ENCODE peak calls at places on chromosomes 3 and 15, in eight cellular contexts. One of them, this sample, is unnamed.

GRCh38 chr3:195227871-195228270 is 43.1 kb downstream of the XXYLT1 start:
- DNase-seq in hepatocyte: no peak
- DNase-seq in HCT116: no peak
- DNase-seq in SK-N-SH: no peak
- DNase-seq in GM23248: no peak
- DNase-seq in GM23338: no peak
- DNase-seq in OCI-LY7: no peak
- DNase-seq in PC-3: peak
- DNase-seq in this sample: no peak

GRCh38 chr15:74543583-74543982 is 2.6 kb downstream of the ARID3B start:
- DNase-seq in OCI-LY7: peak
- DNase-seq in HCT116: no peak
- DNase-seq in GM23248: no peak
- DNase-seq in hepatocyte: no peak
- DNase-seq in SK-N-SH: no peak
- DNase-seq in PC-3: peak
- DNase-seq in GM23338: peak
- DNase-seq in this sample: no peak

GRCh38 chr15:83192742-83193141 is 14.9 kb downstream of the HDGFL3 start:
- DNase-seq in hepatocyte: no peak
- DNase-seq in HCT116: no peak
- DNase-seq in GM23338: no peak
- DNase-seq in PC-3: no peak
- DNase-seq in GM23248: no peak
- DNase-seq in OCI-LY7: no peak
- DNase-seq in SK-N-SH: no peak
- DNase-seq in this sample: no peak

GRCh38 chr15:81108427-81108826 is 25.6 kb upstream of the CFAP161 start:
- DNase-seq in GM23248: peak
- DNase-seq in SK-N-SH: peak
- DNase-seq in hepatocyte: no peak
- DNase-seq in OCI-LY7: peak
- DNase-seq in HCT116: no peak
- DNase-seq in PC-3: peak
- DNase-seq in GM23338: peak
- DNase-seq in this sample: peak

GRCh38 chr3:50611464-50612233 is at the start of gene CISH:
- DNase-seq in hepatocyte: peak
- DNase-seq in OCI-LY7: peak
- DNase-seq in HCT116: no peak
- DNase-seq in GM23338: peak
- DNase-seq in PC-3: peak
- DNase-seq in SK-N-SH: peak
- DNase-seq in GM23248: peak
- DNase-seq in this sample: peak

GRCh38 chr3:42582474-42583070 is 805 bp upstream of the SEC22C start:
- DNase-seq in PC-3: no peak
- DNase-seq in OCI-LY7: no peak
- DNase-seq in SK-N-SH: peak
- DNase-seq in GM23248: no peak
- DNase-seq in HCT116: no peak
- DNase-seq in hepatocyte: no peak
- DNase-seq in GM23338: peak
- DNase-seq in this sample: no peak

GRCh38 chr15:29046281-29046810 is 160.6 kb downstream of the APBA2 start:
- DNase-seq in PC-3: no peak
- DNase-seq in HCT116: no peak
- DNase-seq in OCI-LY7: no peak
- DNase-seq in hepatocyte: no peak
- DNase-seq in GM23338: no peak
- DNase-seq in SK-N-SH: no peak
- DNase-seq in GM23248: no peak
- DNase-seq in this sample: no peak

GRCh38 chr3:31802981-31803380 is 178.1 kb downstream of the OSBPL10 start:
- DNase-seq in hepatocyte: no peak
- DNase-seq in OCI-LY7: no peak
- DNase-seq in HCT116: no peak
- DNase-seq in GM23248: no peak
- DNase-seq in PC-3: no peak
- DNase-seq in SK-N-SH: no peak
- DNase-seq in GM23338: no peak
- DNase-seq in this sample: no peak

GRCh38 chr15:98884894-98885293 is 122.7 kb downstream of the PGPEP1L start:
- DNase-seq in hepatocyte: no peak
- DNase-seq in PC-3: no peak
- DNase-seq in HCT116: no peak
- DNase-seq in OCI-LY7: no peak
- DNase-seq in GM23248: no peak
- DNase-seq in SK-N-SH: no peak
- DNase-seq in GM23338: no peak
- DNase-seq in this sample: no peak

GRCh38 chr3:138442433-138442832 is 8.0 kb downstream of the ESYT3 start:
- DNase-seq in SK-N-SH: no peak
- DNase-seq in GM23338: no peak
- DNase-seq in hepatocyte: peak
- DNase-seq in GM23248: peak
- DNase-seq in HCT116: peak
- DNase-seq in PC-3: peak
- DNase-seq in OCI-LY7: no peak
- DNase-seq in this sample: no peak

GRCh38 chr3:40167958-40168357 is 141.5 kb upstream of the EIF1B start:
- DNase-seq in PC-3: no peak
- DNase-seq in GM23338: no peak
- DNase-seq in HCT116: no peak
- DNase-seq in SK-N-SH: no peak
- DNase-seq in OCI-LY7: no peak
- DNase-seq in hepatocyte: no peak
- DNase-seq in GM23248: no peak
- DNase-seq in this sample: no peak

GRCh38 chr3:66047321-66048050 is 8.8 kb upstream of the MAGI1 start:
- DNase-seq in GM23248: peak
- DNase-seq in OCI-LY7: no peak
- DNase-seq in GM23338: no peak
- DNase-seq in SK-N-SH: no peak
- DNase-seq in hepatocyte: no peak
- DNase-seq in HCT116: no peak
- DNase-seq in PC-3: no peak
- DNase-seq in this sample: no peak

GRCh38 chr3:8507496-8507895 is 5.9 kb downstream of the LMCD1 start:
- DNase-seq in GM23338: no peak
- DNase-seq in SK-N-SH: no peak
- DNase-seq in HCT116: no peak
- DNase-seq in PC-3: no peak
- DNase-seq in OCI-LY7: peak
- DNase-seq in hepatocyte: no peak
- DNase-seq in GM23248: no peak
- DNase-seq in this sample: no peak

GRCh38 chr15:42065008-42065407 is 29.4 kb downstream of the PLA2G4D start:
- DNase-seq in GM23248: no peak
- DNase-seq in OCI-LY7: peak
- DNase-seq in PC-3: peak
- DNase-seq in HCT116: no peak
- DNase-seq in hepatocyte: peak
- DNase-seq in SK-N-SH: peak
- DNase-seq in GM23338: no peak
- DNase-seq in this sample: no peak

GRCh38 chr3:185658504-185658912 is 72.4 kb downstream of the SENP2 start:
- DNase-seq in HCT116: no peak
- DNase-seq in SK-N-SH: no peak
- DNase-seq in GM23338: no peak
- DNase-seq in OCI-LY7: no peak
- DNase-seq in GM23248: peak
- DNase-seq in PC-3: peak
- DNase-seq in hepatocyte: peak
- DNase-seq in this sample: no peak

GRCh38 chr3:135018171-135018923 is 223.3 kb downstream of the EPHB1 start:
- DNase-seq in PC-3: no peak
- DNase-seq in HCT116: no peak
- DNase-seq in SK-N-SH: no peak
- DNase-seq in GM23338: no peak
- DNase-seq in GM23248: no peak
- DNase-seq in hepatocyte: no peak
- DNase-seq in OCI-LY7: no peak
- DNase-seq in this sample: no peak

GRCh38 chr3:117665311-117665710 is 955.7 kb downstream of the TUSC7 start:
- DNase-seq in HCT116: no peak
- DNase-seq in PC-3: no peak
- DNase-seq in SK-N-SH: no peak
- DNase-seq in GM23338: no peak
- DNase-seq in GM23248: no peak
- DNase-seq in OCI-LY7: no peak
- DNase-seq in hepatocyte: peak
- DNase-seq in this sample: no peak
- H2AFZ ChIP-seq in HCT116: no peak
- H2AFZ ChIP-seq in PC-3: no peak
- H2AFZ ChIP-seq in SK-N-SH: no peak
- H2AFZ ChIP-seq in GM23338: no peak
- H2AFZ ChIP-seq in GM23248: no peak
- H2AFZ ChIP-seq in OCI-LY7: no peak
- H2AFZ ChIP-seq in hepatocyte: no peak
- H2AFZ ChIP-seq in this sample: no peak

GRCh38 chr15:68186671-68187397 is 18.3 kb downstream of the CALML4 start:
- DNase-seq in HCT116: no peak
- DNase-seq in GM23338: no peak
- DNase-seq in SK-N-SH: no peak
- DNase-seq in hepatocyte: no peak
- DNase-seq in PC-3: peak
- DNase-seq in GM23248: peak
- DNase-seq in OCI-LY7: no peak
- DNase-seq in this sample: no peak

GRCh38 chr15:68184616-68185470 is 20.3 kb downstream of the CALML4 start:
- DNase-seq in hepatocyte: no peak
- DNase-seq in GM23338: no peak
- DNase-seq in SK-N-SH: peak
- DNase-seq in PC-3: no peak
- DNase-seq in HCT116: no peak
- DNase-seq in OCI-LY7: no peak
- DNase-seq in GM23248: no peak
- DNase-seq in this sample: no peak

GRCh38 chr15:68188647-68189046 is 16.5 kb downstream of the CALML4 start:
- DNase-seq in hepatocyte: no peak
- DNase-seq in GM23248: no peak
- DNase-seq in HCT116: no peak
- DNase-seq in GM23338: no peak
- DNase-seq in OCI-LY7: peak
- DNase-seq in PC-3: no peak
- DNase-seq in SK-N-SH: no peak
- DNase-seq in this sample: no peak

GRCh38 chr15:68190048-68190447 is 15.1 kb downstream of the CALML4 start:
- DNase-seq in GM23338: no peak
- DNase-seq in HCT116: no peak
- DNase-seq in SK-N-SH: no peak
- DNase-seq in hepatocyte: no peak
- DNase-seq in OCI-LY7: no peak
- DNase-seq in GM23248: no peak
- DNase-seq in PC-3: no peak
- DNase-seq in this sample: no peak

DNA sequence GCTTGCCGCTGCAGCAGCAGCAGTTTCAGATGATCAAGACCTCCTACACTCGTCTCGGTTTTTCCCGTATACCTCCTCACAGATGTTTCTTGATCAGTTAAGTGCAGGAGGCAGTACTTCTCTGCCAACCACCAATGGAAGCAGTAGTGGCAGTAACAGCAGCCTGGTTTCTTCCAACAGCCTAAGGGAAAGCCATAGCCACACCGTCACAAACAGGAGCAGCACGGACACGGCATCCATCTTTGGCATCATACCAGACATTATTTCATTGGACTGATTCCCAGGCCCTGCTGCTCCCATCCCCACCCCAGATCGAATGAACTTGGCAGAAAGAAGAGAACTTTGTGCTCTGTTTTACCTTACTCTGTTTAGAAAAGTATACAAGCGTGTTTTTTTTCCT is 17.6 kb downstream of the CALML4 start:
- DNase-seq in hepatocyte: peak
- DNase-seq in SK-N-SH: peak
- DNase-seq in OCI-LY7: peak
- DNase-seq in GM23338: no peak
- DNase-seq in PC-3: no peak
- DNase-seq in HCT116: no peak
- DNase-seq in GM23248: peak
- DNase-seq in this sample: no peak
- TF ChIP-seq EZH2phosphoT487 in hepatocyte: no peak
- TF ChIP-seq EZH2phosphoT487 in SK-N-SH: no peak
- TF ChIP-seq EZH2phosphoT487 in OCI-LY7: no peak
- TF ChIP-seq EZH2phosphoT487 in GM23338: no peak
- TF ChIP-seq EZH2phosphoT487 in PC-3: no peak
- TF ChIP-seq EZH2phosphoT487 in HCT116: no peak
- TF ChIP-seq EZH2phosphoT487 in GM23248: no peak
- TF ChIP-seq EZH2phosphoT487 in this sample: no peak

DNA sequence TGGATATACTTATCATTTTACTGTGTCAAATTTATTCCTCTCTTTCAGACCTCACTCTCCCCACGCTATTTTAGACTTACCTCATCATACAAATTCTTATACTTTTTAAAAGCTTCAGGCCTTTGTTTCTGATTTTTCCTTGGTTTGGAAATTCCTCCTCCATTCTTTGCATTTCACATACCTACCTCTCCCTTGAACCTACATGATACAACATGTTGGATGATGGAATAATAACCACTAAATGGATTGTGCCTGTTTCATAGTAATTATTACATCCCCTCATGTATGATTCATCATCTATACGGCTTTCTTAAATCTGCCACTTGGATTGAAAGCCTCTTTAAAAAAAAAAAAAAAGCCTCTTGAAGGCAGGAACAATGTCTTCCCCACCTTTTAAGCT is 24.6 kb downstream of the TRIP4 start:
- DNase-seq in SK-N-SH: no peak
- DNase-seq in HCT116: no peak
- DNase-seq in GM23248: no peak
- DNase-seq in OCI-LY7: no peak
- DNase-seq in PC-3: no peak
- DNase-seq in GM23338: no peak
- DNase-seq in hepatocyte: no peak
- DNase-seq in this sample: no peak
- H2AFZ ChIP-seq in SK-N-SH: no peak
- H2AFZ ChIP-seq in HCT116: no peak
- H2AFZ ChIP-seq in GM23248: no peak
- H2AFZ ChIP-seq in OCI-LY7: no peak
- H2AFZ ChIP-seq in PC-3: no peak
- H2AFZ ChIP-seq in GM23338: no peak
- H2AFZ ChIP-seq in hepatocyte: no peak
- H2AFZ ChIP-seq in this sample: no peak

DNA sequence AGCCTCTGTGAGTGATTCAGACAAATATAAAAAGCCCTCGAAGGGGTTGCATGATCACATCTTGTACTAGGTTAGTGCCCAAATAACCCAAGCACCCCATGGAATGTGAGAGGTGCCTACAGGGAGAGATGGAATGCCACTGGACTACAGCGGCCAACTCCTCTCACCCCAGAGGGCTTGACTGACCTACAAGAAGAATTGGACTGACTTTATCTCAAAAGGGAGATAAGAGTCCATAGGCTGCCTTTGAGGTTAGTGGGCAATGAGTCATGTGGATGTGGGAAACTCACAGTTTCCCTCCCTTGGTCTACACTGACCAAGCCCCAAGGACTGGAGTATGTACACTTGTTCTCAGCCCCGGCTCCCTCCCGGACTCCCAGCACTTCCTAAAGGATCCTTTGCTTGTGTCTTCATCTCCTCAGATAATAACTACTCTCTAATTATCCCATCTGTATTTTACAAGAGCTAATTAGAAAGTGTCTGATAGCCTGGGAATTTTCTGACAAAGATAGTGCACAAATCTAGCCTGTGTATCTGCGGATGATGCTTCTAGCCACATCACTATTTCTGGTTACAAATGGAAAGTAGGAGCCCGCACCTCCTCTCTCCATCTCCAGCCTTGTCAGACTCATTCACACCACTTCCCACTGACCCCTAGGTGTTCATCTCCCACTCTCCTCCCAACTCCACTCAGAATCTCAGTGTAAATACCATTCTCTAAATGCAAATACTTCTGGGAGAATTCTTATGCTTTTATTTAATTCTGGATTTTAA is 547.8 kb upstream of the TBL1XR1 start:
- DNase-seq in GM23338: no peak
- DNase-seq in SK-N-SH: no peak
- DNase-seq in PC-3: peak
- DNase-seq in HCT116: no peak
- DNase-seq in GM23248: peak
- DNase-seq in OCI-LY7: no peak
- DNase-seq in hepatocyte: peak
- DNase-seq in this sample: no peak
- TF ChIP-seq EZH2phosphoT487 in GM23338: no peak
- TF ChIP-seq EZH2phosphoT487 in SK-N-SH: no peak
- TF ChIP-seq EZH2phosphoT487 in PC-3: no peak
- TF ChIP-seq EZH2phosphoT487 in HCT116: no peak
- TF ChIP-seq EZH2phosphoT487 in GM23248: no peak
- TF ChIP-seq EZH2phosphoT487 in OCI-LY7: no peak
- TF ChIP-seq EZH2phosphoT487 in hepatocyte: no peak
- TF ChIP-seq EZH2phosphoT487 in this sample: no peak